ENCODE peak calls at places on chromosomes 6 and 20, in four cellular contexts. D is CD8-positive, alpha-beta memory T cell; O is right cardiac atrium; Y is uterus. U is an unnamed sample.

GRCh38 chr20:37727247-37727956 is 33.6 kb downstream of the CTNNBL1 start:
- DNase-seq in O (no peak), D (no peak), Y (no peak), U (no peak)

GRCh38 chr6:32973144-32973854 is 4.9 kb downstream of the BRD2 start:
- DNase-seq in D (peak; percentile 31), O (no peak), Y (peak; percentile 50), U (peak; percentile 51)

GRCh38 chr6:111418971-111419693 is 63.9 kb downstream of the REV3L start:
- DNase-seq in Y (no peak), O (no peak), D (no peak), U (no peak)

GRCh38 chr6:146267946-146268345 is 239.1 kb downstream of the GRM1 start:
- DNase-seq in Y (no peak), D (no peak), O (no peak), U (no peak)

GRCh38 chr6:166420351-166420750 is 37.6 kb upstream of the MPC1 start:
- DNase-seq in D (no peak), Y (no peak), O (no peak), U (no peak)

GRCh38 chr6:129671442-129672344 is 38.3 kb downstream of the ARHGAP18 start:
- DNase-seq in O (no peak), Y (no peak), D (peak; percentile 67), U (no peak)

GRCh38 chr6:11763460-11764249 is 14.9 kb downstream of the ADTRP start:
- DNase-seq in D (no peak), Y (no peak), O (no peak), U (no peak)

GRCh38 chr6:159169193-159169555 is at the start of gene FNDC1:
- DNase-seq in D (peak; percentile 33), O (peak; percentile 34), Y (no peak), U (peak; percentile 48)

GRCh38 chr20:5065489-5066383 is 54.0 kb downstream of the PCNA start:
- DNase-seq in O (peak; percentile 50), D (no peak), Y (no peak), U (peak; percentile 25)

GRCh38 chr6:106804238-106805016 is 170.1 kb downstream of the CD24 start:
- DNase-seq in Y (no peak), O (no peak), D (no peak), U (no peak)

GRCh38 chr6:116783852-116784251 is 18.3 kb upstream of the FAM162B start:
- DNase-seq in O (no peak), D (no peak), Y (no peak), U (no peak)

GRCh38 chr6:68468244-68468884 is 166.7 kb upstream of the ADGRB3 start:
- DNase-seq in O (no peak), Y (no peak), D (no peak), U (no peak)

GRCh38 chr6:169844946-169845345 is 93.5 kb downstream of the ERMARD start:
- DNase-seq in Y (no peak), D (no peak), O (no peak), U (no peak)

GRCh38 chr20:24987873-24988835 is 4.4 kb downstream of the APMAP start:
- DNase-seq in Y (no peak), O (no peak), D (no peak), U (no peak)

DNA sequence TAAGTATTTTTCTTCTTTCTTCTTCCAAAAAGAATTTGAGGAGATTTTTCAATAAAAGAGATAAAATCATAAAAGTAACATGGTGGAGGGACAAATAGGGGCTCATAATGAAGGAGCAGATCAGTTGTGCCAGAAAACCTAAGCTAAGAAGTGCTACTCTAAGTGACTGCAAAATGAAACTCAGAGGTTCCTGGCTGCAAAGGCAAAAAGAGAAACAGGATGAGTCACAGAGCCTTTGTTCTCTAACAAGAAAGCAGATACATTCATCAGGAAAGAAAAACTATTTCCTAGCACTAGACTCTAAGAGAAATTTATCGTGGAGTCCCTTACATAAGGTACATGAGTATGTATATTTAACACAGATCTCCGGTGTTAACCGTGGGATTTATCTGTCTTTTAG is 49.8 kb downstream of the TSHZ2 start:
- DNase-seq in D (no peak), Y (no peak), O (no peak), U (no peak)
- H3K4me3 ChIP-seq in D (no peak overlapping the region), Y (no peak overlapping the region), O (no peak overlapping the region), U (no peak overlapping the region)

DNA sequence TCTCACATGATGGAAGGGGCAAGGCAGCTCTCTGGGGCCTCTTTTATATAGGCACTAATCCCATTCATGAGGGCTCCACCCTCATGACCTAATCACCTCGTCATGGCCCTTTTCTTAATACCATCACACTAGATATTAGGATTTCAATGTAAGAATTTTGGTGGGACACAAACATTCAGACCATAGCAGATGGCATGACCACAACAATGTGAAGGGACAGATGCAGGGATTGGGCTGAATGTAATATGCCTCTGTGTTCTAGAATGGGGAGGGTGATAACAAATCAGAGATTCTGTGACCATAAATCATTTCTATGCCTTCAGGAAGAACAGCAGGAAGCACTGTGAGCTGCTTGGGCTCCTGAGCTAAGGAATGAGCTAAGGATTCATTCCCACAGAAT is 145.7 kb downstream of the LCA5 start:
- DNase-seq in Y (no peak), O (no peak), D (no peak), U (no peak)
- H3K4me3 ChIP-seq in Y (no peak overlapping the region), O (no peak overlapping the region), D (no peak overlapping the region), U (no peak overlapping the region)

GRCh38 chr6:23499549-23499948 is 626.5 kb upstream of the NRSN1 start:
- DNase-seq in Y (no peak), O (no peak), D (no peak), U (no peak)

GRCh38 chr6:23498013-23498412 is 628.0 kb upstream of the NRSN1 start:
- DNase-seq in O (no peak), Y (no peak), D (no peak), U (no peak)

DNA sequence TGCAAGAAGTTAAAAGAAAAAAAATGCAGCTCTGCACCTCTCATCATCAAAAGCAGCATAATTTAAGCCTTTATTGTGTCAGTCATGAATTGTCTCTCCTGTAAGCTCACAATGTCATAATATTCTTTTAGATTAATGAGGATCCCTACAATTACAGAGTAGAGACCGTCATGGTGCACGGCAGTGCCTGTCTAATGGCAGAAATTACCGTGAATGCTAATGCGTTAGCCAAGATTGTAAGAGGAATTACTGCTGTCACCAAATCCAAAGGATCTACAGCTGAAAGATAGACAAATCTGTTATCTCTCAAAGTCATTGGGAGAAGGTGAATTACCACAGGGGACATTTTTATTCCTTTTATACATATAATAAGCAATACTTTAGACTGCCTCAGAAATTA is 631.6 kb upstream of the NRSN1 start:
- DNase-seq in Y (no peak), O (no peak), D (no peak), U (no peak)
- H3K4me3 ChIP-seq in Y (no peak overlapping the region), O (no peak overlapping the region), D (no peak overlapping the region), U (no peak overlapping the region)

GRCh38 chr20:33684533-33685327 is 1.5 kb downstream of the E2F1 start:
- DNase-seq in Y (peak; percentile 25), O (no peak), D (no peak), U (no peak)
- H3K4me3 ChIP-seq in Y (no peak overlapping the region), O (no peak overlapping the region), D (peak overlapping the region; percentile 37), U (no peak overlapping the region)

DNA sequence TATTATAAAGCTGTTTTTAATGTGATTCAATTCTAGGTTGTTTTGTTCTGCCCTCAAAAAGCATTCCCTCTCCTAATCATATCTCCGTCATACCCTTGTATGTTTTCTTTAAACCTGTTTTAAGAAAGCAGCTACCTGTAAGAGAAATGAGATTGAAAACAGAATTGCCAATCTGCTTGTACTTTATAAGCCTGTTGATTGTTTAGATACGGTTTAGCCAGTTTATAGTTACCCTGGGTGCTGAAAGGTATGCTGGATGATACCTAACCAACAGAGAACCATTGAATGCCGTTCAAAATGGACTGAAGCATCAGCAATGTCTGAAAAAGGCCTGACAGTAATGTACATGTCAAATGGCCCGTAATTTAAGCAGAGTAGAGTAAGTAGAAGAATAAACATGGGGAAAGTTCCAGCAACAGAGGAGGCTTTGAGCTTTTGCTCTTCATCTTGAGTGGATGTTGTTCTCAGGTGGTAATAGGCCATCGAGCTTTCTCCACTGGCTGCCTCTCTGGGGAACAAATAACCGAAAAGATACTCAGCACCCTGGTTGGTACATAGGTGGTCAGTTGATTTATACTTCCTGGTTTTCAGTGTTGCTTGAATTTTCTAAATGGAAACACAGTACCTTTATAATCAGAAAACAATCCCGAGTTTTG is 27.5 kb downstream of the PTPN1 start:
- DNase-seq in O (no peak), D (no peak), Y (no peak), U (no peak)
- H3K4me3 ChIP-seq in O (no peak overlapping the region), D (no peak overlapping the region), Y (no peak overlapping the region), U (no peak overlapping the region)

GRCh38 chr6:90284236-90284744 is 12.4 kb downstream of the BACH2 start:
- DNase-seq in D (peak; percentile 27), O (no peak), Y (peak; percentile 57), U (no peak)

GRCh38 chr6:90285611-90286381 is 10.8 kb downstream of the BACH2 start:
- DNase-seq in Y (peak; percentile 72), D (peak; percentile 63), O (peak; percentile 82), U (peak; percentile 92)

GRCh38 chr6:90288404-90288803 is 8.2 kb downstream of the BACH2 start:
- DNase-seq in O (no peak), Y (no peak), D (no peak), U (no peak)

GRCh38 chr6:90286884-90287488 is 9.7 kb downstream of the BACH2 start:
- DNase-seq in D (peak; percentile 24), O (no peak), Y (peak; percentile 23), U (no peak)

GRCh38 chr6:90284745-90285481 is 11.7 kb downstream of the BACH2 start:
- DNase-seq in Y (no peak), D (peak; percentile 37), O (no peak), U (no peak)
- H3K4me3 ChIP-seq in Y (peak overlapping the region; percentile 13), D (peak overlapping the region; percentile 59), O (peak overlapping the region; percentile 35), U (peak overlapping the region; percentile 14)

GRCh38 chr6:135021310-135022049 is 33.1 kb downstream of the HBS1L start:
- DNase-seq in O (no peak), D (no peak), Y (no peak), U (no peak)

GRCh38 chr6:135025775-135026174 is 28.8 kb downstream of the HBS1L start:
- DNase-seq in D (no peak), Y (no peak), O (no peak), U (no peak)

GRCh38 chr6:135018961-135019360 is 35.7 kb downstream of the HBS1L start:
- DNase-seq in O (no peak), Y (no peak), D (no peak), U (no peak)

GRCh38 chr6:135025175-135025574 is 29.4 kb downstream of the HBS1L start:
- DNase-seq in O (no peak), D (no peak), Y (no peak), U (no peak)

GRCh38 chr6:135022050-135022697 is 32.4 kb downstream of the HBS1L start:
- DNase-seq in Y (no peak), O (no peak), D (no peak), U (no peak)
- H3K4me3 ChIP-seq in Y (no peak overlapping the region), O (no peak overlapping the region), D (no peak overlapping the region), U (no peak overlapping the region)

DNA sequence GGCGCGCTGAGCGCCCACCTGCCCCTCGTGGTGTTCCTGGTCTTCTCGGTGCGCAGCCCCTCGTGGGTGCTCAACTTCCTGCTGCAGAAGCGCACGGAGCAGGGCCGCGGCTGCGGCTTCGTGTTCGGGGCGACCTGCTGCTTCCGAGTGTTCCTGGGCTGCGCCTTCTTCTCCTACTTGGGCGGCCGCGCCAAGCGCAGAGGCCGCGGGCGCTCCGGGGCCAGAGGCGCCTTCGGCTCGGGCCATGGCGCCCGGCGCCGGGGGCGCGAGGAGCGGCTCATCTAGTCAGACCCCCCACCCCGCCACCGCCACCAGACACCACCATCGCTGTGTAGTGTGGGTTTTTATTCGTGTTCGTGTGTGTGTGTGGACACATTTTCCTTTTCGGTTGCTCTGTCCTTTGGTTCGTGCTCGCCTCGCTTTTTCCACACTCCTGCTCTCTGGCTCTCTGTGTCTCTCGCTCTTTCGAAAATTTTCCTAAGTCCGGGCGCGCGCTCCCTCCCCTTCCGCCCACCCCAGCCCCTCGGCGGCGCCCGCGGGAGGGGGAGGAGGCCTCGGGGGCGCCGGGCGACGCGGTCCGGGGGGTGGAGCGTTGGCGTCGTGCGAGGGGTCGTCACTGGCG is 38.0 kb downstream of the GNAS start:
- DNase-seq in Y (peak; percentile 83), O (peak; percentile 86), D (peak; percentile 75), U (peak; percentile 82)
- H3K4me3 ChIP-seq in Y (peak overlapping the region; percentile 77), O (peak overlapping the region; percentile 100), D (peak overlapping the region; percentile 79), U (peak overlapping the region; percentile 91)